ENCODE peak calls at places on chromosomes 3 and 15, in five cellular contexts. M is body of pancreas, F is IMR-90, G is endothelial cell of umbilical vein, U is tibial artery. V is an unnamed sample.

GRCh38 chr15:33206366-33206765 is 11.9 kb upstream of the FMN1 start:
- DNase-seq in M (no peak), F (no peak), G (no peak), U (no peak), V (no peak)

GRCh38 chr15:92629276-92629974 is 26.1 kb downstream of the FAM174B start:
- DNase-seq in M (no peak), F (no peak), G (no peak), U (no peak), V (no peak)

GRCh38 chr3:46368569-46368968 is 2.2 kb upstream of the CCR5 start:
- DNase-seq in M (peak), F (no peak), G (no peak), U (peak), V (peak)

GRCh38 chr15:79185199-79185598 is 94.6 kb upstream of the RASGRF1 start:
- DNase-seq in M (no peak), F (no peak), G (no peak), U (no peak), V (no peak)

GRCh38 chr3:141764041-141764440 is 833 bp downstream of the GRK7 start:
- DNase-seq in M (no peak), F (no peak), G (no peak), U (no peak), V (no peak)

GRCh38 chr3:99128740-99129505 is 227.4 kb upstream of the DCBLD2 start:
- DNase-seq in M (no peak), F (peak), G (peak), U (peak), V (peak)

GRCh38 chr15:77654975-77655374 is 22.3 kb upstream of the LINGO1 start:
- DNase-seq in M (no peak), F (no peak), G (no peak), U (no peak), V (no peak)

GRCh38 chr3:149732234-149732633 is 20.1 kb downstream of the COMMD2 start:
- DNase-seq in M (no peak), F (no peak), G (no peak), U (no peak), V (no peak)

GRCh38 chr3:42055291-42055690 is 35.9 kb upstream of the TRAK1 start:
- DNase-seq in M (no peak), F (peak), G (no peak), U (no peak), V (peak)

GRCh38 chr3:99925584-99925983 is 107.9 kb downstream of the CMSS1 start:
- DNase-seq in M (peak), F (peak), G (peak), U (peak), V (peak)

GRCh38 chr3:159928692-159929091 is 59.9 kb upstream of the IL12A start:
- DNase-seq in M (no peak), F (peak), G (peak), U (no peak), V (peak)

DNA sequence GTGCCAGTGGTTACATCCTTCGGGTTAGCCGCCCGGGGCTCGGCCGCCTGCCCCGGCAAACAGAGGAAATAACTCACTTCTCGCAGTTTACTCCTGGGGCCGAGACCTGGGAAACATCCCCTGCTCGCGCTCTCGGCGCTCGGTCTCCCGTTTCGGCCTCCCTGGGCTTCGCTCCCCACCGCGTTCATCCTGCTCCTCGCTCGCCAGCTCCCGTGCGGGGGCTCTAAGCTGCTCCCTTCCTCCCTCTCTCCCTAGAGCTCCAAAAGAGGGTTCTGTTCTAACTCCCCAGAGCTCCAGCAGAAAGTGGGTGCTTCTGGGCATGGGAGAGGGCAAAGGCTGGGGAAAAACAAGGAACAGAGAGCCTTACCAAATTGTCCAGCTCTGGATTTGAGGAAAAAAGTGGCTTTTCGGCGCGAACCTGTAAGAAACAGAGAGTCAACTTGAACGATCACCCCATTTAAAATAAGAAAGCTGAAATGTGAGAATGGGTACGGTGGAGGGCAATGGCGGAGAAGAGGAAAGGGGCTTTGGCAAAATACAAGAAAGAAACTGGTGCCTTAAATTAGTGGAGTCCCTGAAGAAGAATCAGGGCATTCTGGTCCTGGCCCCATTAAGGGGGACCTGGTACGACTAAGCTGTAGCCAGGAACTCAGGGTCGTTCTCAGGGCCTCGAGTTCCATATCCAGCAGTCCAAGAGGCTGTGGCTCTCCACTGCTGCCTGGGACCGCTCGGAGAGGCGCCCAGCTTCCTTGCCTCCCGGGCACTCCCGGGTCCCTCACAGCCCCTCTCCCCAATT is 5.0 kb downstream of the MEIS2 start:
- DNase-seq in M (no peak), F (no peak), G (peak), U (no peak), V (no peak)
- H3K4me3 ChIP-seq in M (no peak), F (no peak), G (peak), U (no peak), V (peak)

GRCh38 chr15:40754883-40755815 is at the start of gene RMDN3:
- DNase-seq in M (peak), F (peak), G (peak), U (peak), V (peak)
- TF ChIP-seq CTCF in M (no peak), F (no peak), G (no peak), U (no peak), V (no peak)

GRCh38 chr3:189122120-189122519 is 49.7 kb upstream of the TPRG1 start:
- DNase-seq in M (no peak), F (no peak), G (no peak), U (no peak), V (no peak)
- H3K4me3 ChIP-seq in M (no peak), F (no peak), G (no peak), U (peak), V (no peak)

GRCh38 chr3:72361990-72362389 is 486.3 kb downstream of the SHQ1 start:
- DNase-seq in M (no peak), F (no peak), G (no peak), U (no peak), V (no peak)
- TF ChIP-seq CTCF in M (no peak), F (no peak), G (no peak), U (no peak), V (no peak)

GRCh38 chr3:51932471-51933370 is 9.0 kb downstream of the RRP9 start:
- DNase-seq in M (no peak), F (no peak), G (no peak), U (no peak), V (no peak)

GRCh38 chr3:51934139-51934850 is 7.4 kb downstream of the RRP9 start:
- DNase-seq in M (no peak), F (no peak), G (no peak), U (no peak), V (no peak)

GRCh38 chr3:51931756-51932155 is 9.9 kb downstream of the RRP9 start:
- DNase-seq in M (no peak), F (no peak), G (no peak), U (no peak), V (no peak)

GRCh38 chr3:51934991-51935885 is 6.5 kb downstream of the RRP9 start:
- DNase-seq in M (no peak), F (no peak), G (no peak), U (no peak), V (no peak)

GRCh38 chr3:51933471-51934138 is 8.1 kb downstream of the RRP9 start:
- DNase-seq in M (no peak), F (no peak), G (no peak), U (no peak), V (no peak)
- H3K4me3 ChIP-seq in M (no peak), F (no peak), G (no peak), U (no peak), V (no peak)

DNA sequence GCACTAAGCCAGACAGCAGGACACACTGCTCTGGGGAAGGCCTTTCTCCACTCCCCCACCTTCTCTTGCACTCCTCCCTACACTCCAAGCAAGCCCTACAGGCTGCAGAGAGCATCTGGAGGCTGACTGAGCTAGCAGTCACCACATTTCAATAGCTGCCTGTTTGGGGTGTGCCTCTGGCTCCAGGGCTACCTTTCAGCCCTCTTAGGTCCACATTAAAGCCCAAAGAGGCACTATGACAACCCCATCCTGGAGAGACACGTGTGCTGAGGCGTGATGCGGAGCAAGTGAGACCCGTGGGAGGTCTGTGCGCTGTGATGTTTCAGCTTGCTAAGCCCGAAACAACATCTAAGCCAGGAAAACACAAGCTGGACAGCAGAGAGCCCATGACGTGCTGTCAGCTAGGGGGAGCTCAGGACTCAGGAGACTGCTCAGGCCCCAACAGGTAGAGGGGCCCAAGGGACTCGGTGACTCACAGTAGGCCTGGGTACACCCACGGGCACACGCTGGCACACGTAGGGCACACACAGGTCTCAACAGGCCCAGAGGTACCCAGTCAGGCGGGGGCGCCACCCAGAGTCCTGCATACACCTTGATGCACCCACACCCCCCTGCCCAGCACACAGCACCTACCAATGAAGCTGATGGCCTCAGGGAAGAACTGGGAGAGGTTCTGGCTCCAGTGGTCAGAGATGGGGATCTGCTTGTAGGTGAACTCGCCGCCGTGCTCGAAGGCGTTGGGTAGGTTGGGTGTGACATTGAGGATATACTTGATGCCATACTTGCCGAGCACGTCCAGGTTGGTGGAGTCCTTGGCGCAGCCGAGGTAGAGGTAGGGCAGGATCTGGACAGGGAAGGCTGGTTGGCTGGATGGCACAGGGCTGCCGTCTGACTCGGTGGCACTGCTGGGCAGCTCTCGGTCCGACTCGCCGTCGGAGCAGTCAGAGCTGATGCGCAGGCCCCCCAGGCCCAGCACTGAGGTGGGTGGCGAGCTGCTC is 2.8 kb downstream of the DUSP7 start:
- DNase-seq in M (no peak), F (peak), G (peak), U (peak), V (peak)
- TF ChIP-seq CTCF in M (no peak), F (no peak), G (peak), U (no peak), V (peak)

GRCh38 chr3:14810070-14810732 is 8.6 kb upstream of the FGD5 start:
- DNase-seq in M (no peak), F (no peak), G (peak), U (peak), V (no peak)
- H3K4me3 ChIP-seq in M (no peak), F (no peak), G (peak), U (peak), V (no peak)

GRCh38 chr3:179276001-179276400 is 25.1 kb upstream of the KCNMB3 start:
- DNase-seq in M (no peak), F (no peak), G (no peak), U (no peak), V (no peak)

GRCh38 chr3:179276743-179277142 is 25.8 kb upstream of the KCNMB3 start:
- DNase-seq in M (no peak), F (no peak), G (no peak), U (no peak), V (no peak)

GRCh38 chr3:179269152-179269707 is 18.3 kb upstream of the KCNMB3 start:
- DNase-seq in M (no peak), F (no peak), G (no peak), U (no peak), V (no peak)

GRCh38 chr3:179268400-179269051 is 17.6 kb upstream of the KCNMB3 start:
- DNase-seq in M (no peak), F (no peak), G (peak), U (no peak), V (no peak)

DNA sequence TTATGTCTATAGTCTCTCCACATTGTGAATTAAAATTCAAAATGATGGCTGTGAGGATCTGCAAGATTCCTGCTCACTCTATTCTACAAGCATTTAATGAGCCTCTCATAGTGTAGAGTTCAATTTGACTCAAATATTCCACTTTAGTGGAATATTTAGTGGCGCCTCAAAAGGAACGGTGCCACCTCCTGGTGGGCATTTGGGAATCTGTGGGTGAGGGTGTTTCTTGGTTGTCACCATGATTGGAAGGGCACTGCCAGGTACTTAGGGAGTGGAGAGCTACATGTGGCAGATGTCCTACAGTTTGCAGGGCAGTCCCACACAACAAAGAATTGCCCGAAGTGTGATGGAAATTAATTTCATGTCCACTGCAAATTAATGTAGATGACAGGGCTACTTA is 21.5 kb upstream of the KCNMB3 start:
- DNase-seq in M (no peak), F (peak), G (peak), U (no peak), V (peak)
- TF ChIP-seq CTCF in M (no peak), F (peak), G (peak), U (peak), V (peak)

DNA sequence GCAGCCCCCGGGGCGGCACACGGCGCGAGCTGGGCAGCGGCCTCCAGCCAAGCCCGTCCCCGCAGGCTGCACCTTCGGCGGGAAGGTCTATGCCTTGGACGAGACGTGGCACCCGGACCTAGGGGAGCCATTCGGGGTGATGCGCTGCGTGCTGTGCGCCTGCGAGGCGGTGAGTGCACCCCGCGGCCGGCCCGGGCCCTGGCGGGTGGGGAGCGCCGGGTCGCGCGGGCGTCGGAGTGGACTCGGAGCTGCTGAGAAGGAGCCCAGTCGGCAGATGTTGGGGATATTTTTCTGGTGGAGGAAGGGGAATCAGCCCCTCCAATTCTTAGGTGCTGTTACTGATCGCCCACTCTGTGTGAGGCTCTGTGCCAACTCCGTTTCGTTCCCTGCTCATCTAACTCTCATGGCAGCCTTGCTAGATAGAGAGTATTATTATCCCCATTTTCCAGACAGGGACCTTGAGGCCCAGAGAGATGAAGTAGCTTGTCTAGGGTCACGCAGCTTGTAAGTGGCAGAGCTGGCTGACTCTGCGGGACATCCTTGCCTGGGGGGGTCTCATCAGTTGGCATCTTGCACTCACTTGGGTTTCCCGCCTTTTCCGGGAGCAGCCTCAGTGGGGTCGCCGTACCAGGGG is 890 bp downstream of the CHRD start:
- DNase-seq in M (no peak), F (no peak), G (no peak), U (no peak), V (no peak)
- H3K4me3 ChIP-seq in M (peak), F (peak), G (peak), U (peak), V (peak)

GRCh38 chr3:161096771-161097367 is 8.3 kb downstream of the B3GALNT1 start:
- DNase-seq in M (peak), F (peak), G (peak), U (no peak), V (no peak)
- TF ChIP-seq CTCF in M (peak), F (peak), G (peak), U (no peak), V (peak)

V was measured in fibroblast of mammary gland.